ENCODE peak calls at places on chromosomes 4 and X, in ten cellular contexts. One of them, this sample, is unnamed.

GRCh38 chr4:17667653-17668201 is 53.3 kb downstream of the MED28 start:
- DNase-seq in dorsolateral prefrontal cortex: no peak
- DNase-seq in CD4-positive, alpha-beta T cell: no peak
- DNase-seq in breast epithelium: no peak
- DNase-seq in lower leg skin: no peak
- DNase-seq in fibroblast of lung: no peak
- DNase-seq in GM23338: no peak
- DNase-seq in brain microvascular endothelial cell: no peak
- DNase-seq in pancreas: no peak
- DNase-seq in cardiac muscle cell: no peak
- DNase-seq in this sample: no peak

GRCh38 chr4:152342293-152342692 is 193.6 kb downstream of the FBXW7 start:
- DNase-seq in dorsolateral prefrontal cortex: no peak
- DNase-seq in CD4-positive, alpha-beta T cell: no peak
- DNase-seq in breast epithelium: no peak
- DNase-seq in lower leg skin: no peak
- DNase-seq in fibroblast of lung: peak; percentile 47
- DNase-seq in GM23338: no peak
- DNase-seq in brain microvascular endothelial cell: peak; percentile 52
- DNase-seq in pancreas: no peak
- DNase-seq in cardiac muscle cell: no peak
- DNase-seq in this sample: no peak

GRCh38 chrX:13816899-13817298 is at the start of gene GPM6B:
- DNase-seq in dorsolateral prefrontal cortex: peak; percentile 64
- DNase-seq in CD4-positive, alpha-beta T cell: no peak
- DNase-seq in breast epithelium: no peak
- DNase-seq in lower leg skin: no peak
- DNase-seq in fibroblast of lung: no peak
- DNase-seq in GM23338: peak; percentile 21
- DNase-seq in brain microvascular endothelial cell: no peak
- DNase-seq in pancreas: no peak
- DNase-seq in cardiac muscle cell: no peak
- DNase-seq in this sample: no peak

GRCh38 chr4:140085062-140085622 is 68.8 kb downstream of the MAML3 start:
- DNase-seq in dorsolateral prefrontal cortex: no peak
- DNase-seq in CD4-positive, alpha-beta T cell: no peak
- DNase-seq in breast epithelium: no peak
- DNase-seq in lower leg skin: no peak
- DNase-seq in fibroblast of lung: no peak
- DNase-seq in GM23338: no peak
- DNase-seq in brain microvascular endothelial cell: no peak
- DNase-seq in pancreas: no peak
- DNase-seq in cardiac muscle cell: no peak
- DNase-seq in this sample: no peak

GRCh38 chr4:99826016-99826415 is 9.4 kb downstream of the DAPP1 start:
- DNase-seq in dorsolateral prefrontal cortex: no peak
- DNase-seq in CD4-positive, alpha-beta T cell: no peak
- DNase-seq in breast epithelium: no peak
- DNase-seq in lower leg skin: no peak
- DNase-seq in fibroblast of lung: no peak
- DNase-seq in GM23338: no peak
- DNase-seq in brain microvascular endothelial cell: no peak
- DNase-seq in pancreas: no peak
- DNase-seq in cardiac muscle cell: no peak
- DNase-seq in this sample: no peak

GRCh38 chr4:53589511-53589910 is 1.8 kb downstream of the LNX1 start:
- DNase-seq in dorsolateral prefrontal cortex: no peak
- DNase-seq in CD4-positive, alpha-beta T cell: no peak
- DNase-seq in breast epithelium: no peak
- DNase-seq in lower leg skin: no peak
- DNase-seq in fibroblast of lung: no peak
- DNase-seq in GM23338: no peak
- DNase-seq in brain microvascular endothelial cell: no peak
- DNase-seq in pancreas: no peak
- DNase-seq in cardiac muscle cell: peak; percentile 26
- DNase-seq in this sample: no peak

GRCh38 chr4:3223986-3224748 is 24.8 kb upstream of the MSANTD1 start:
- DNase-seq in dorsolateral prefrontal cortex: peak; percentile 20
- DNase-seq in CD4-positive, alpha-beta T cell: no peak
- DNase-seq in breast epithelium: no peak
- DNase-seq in lower leg skin: no peak
- DNase-seq in fibroblast of lung: no peak
- DNase-seq in GM23338: no peak
- DNase-seq in brain microvascular endothelial cell: no peak
- DNase-seq in pancreas: no peak
- DNase-seq in cardiac muscle cell: no peak
- DNase-seq in this sample: no peak

GRCh38 chrX:101348452-101349222 is at the start of gene TIMM8A:
- DNase-seq in dorsolateral prefrontal cortex: peak; percentile 68
- DNase-seq in CD4-positive, alpha-beta T cell: peak; percentile 62
- DNase-seq in breast epithelium: peak; percentile 62
- DNase-seq in lower leg skin: peak; percentile 70
- DNase-seq in fibroblast of lung: peak; percentile 68
- DNase-seq in GM23338: peak; percentile 78
- DNase-seq in brain microvascular endothelial cell: peak; percentile 63
- DNase-seq in pancreas: peak; percentile 73
- DNase-seq in cardiac muscle cell: peak; percentile 75
- DNase-seq in this sample: peak; percentile 95

GRCh38 chr4:183384983-183385382 is 59.5 kb upstream of the CDKN2AIP start:
- DNase-seq in dorsolateral prefrontal cortex: no peak
- DNase-seq in CD4-positive, alpha-beta T cell: no peak
- DNase-seq in breast epithelium: no peak
- DNase-seq in lower leg skin: no peak
- DNase-seq in fibroblast of lung: no peak
- DNase-seq in GM23338: no peak
- DNase-seq in brain microvascular endothelial cell: no peak
- DNase-seq in pancreas: no peak
- DNase-seq in cardiac muscle cell: no peak
- DNase-seq in this sample: no peak

GRCh38 chrX:101265869-101266428 is 25.2 kb downstream of the TAF7L start:
- DNase-seq in dorsolateral prefrontal cortex: no peak
- DNase-seq in CD4-positive, alpha-beta T cell: no peak
- DNase-seq in breast epithelium: no peak
- DNase-seq in lower leg skin: no peak
- DNase-seq in fibroblast of lung: peak; percentile 66
- DNase-seq in GM23338: no peak
- DNase-seq in brain microvascular endothelial cell: peak; percentile 75
- DNase-seq in pancreas: no peak
- DNase-seq in cardiac muscle cell: peak; percentile 34
- DNase-seq in this sample: no peak

GRCh38 chrX:153771261-153771681 is 7.2 kb downstream of the PLXNB3 start:
- DNase-seq in dorsolateral prefrontal cortex: no peak
- DNase-seq in CD4-positive, alpha-beta T cell: no peak
- DNase-seq in breast epithelium: no peak
- DNase-seq in lower leg skin: no peak
- DNase-seq in fibroblast of lung: no peak
- DNase-seq in GM23338: no peak
- DNase-seq in brain microvascular endothelial cell: no peak
- DNase-seq in pancreas: peak; percentile 11
- DNase-seq in cardiac muscle cell: no peak
- DNase-seq in this sample: peak; percentile 48

GRCh38 chr4:165439344-165439743 is 60.5 kb downstream of the CPE start:
- DNase-seq in dorsolateral prefrontal cortex: no peak
- DNase-seq in CD4-positive, alpha-beta T cell: no peak
- DNase-seq in breast epithelium: no peak
- DNase-seq in lower leg skin: no peak
- DNase-seq in fibroblast of lung: peak; percentile 4
- DNase-seq in GM23338: no peak
- DNase-seq in brain microvascular endothelial cell: no peak
- DNase-seq in pancreas: no peak
- DNase-seq in cardiac muscle cell: no peak
- DNase-seq in this sample: no peak

GRCh38 chrX:109783712-109784109 is 50.7 kb upstream of the ACSL4 start:
- DNase-seq in dorsolateral prefrontal cortex: no peak
- DNase-seq in CD4-positive, alpha-beta T cell: no peak
- DNase-seq in breast epithelium: peak; percentile 65
- DNase-seq in lower leg skin: peak; percentile 17
- DNase-seq in fibroblast of lung: no peak
- DNase-seq in GM23338: no peak
- DNase-seq in brain microvascular endothelial cell: no peak
- DNase-seq in pancreas: peak; percentile 17
- DNase-seq in cardiac muscle cell: peak; percentile 44
- DNase-seq in this sample: no peak

GRCh38 chr4:142408003-142408441 is 438.1 kb downstream of the INPP4B start:
- DNase-seq in dorsolateral prefrontal cortex: no peak
- DNase-seq in CD4-positive, alpha-beta T cell: no peak
- DNase-seq in breast epithelium: no peak
- DNase-seq in lower leg skin: no peak
- DNase-seq in fibroblast of lung: peak; percentile 83
- DNase-seq in GM23338: peak; percentile 35
- DNase-seq in brain microvascular endothelial cell: peak; percentile 51
- DNase-seq in pancreas: no peak
- DNase-seq in cardiac muscle cell: peak; percentile 58
- DNase-seq in this sample: no peak

GRCh38 chrX:69085826-69086225 is 79.4 kb downstream of the PJA1 start:
- DNase-seq in dorsolateral prefrontal cortex: no peak
- DNase-seq in CD4-positive, alpha-beta T cell: no peak
- DNase-seq in breast epithelium: no peak
- DNase-seq in lower leg skin: no peak
- DNase-seq in fibroblast of lung: no peak
- DNase-seq in GM23338: no peak
- DNase-seq in brain microvascular endothelial cell: no peak
- DNase-seq in pancreas: no peak
- DNase-seq in cardiac muscle cell: no peak
- DNase-seq in this sample: no peak
- TF ChIP-seq CTCF in dorsolateral prefrontal cortex: no peak
- TF ChIP-seq CTCF in CD4-positive, alpha-beta T cell: no peak
- TF ChIP-seq CTCF in breast epithelium: no peak
- TF ChIP-seq CTCF in lower leg skin: no peak
- TF ChIP-seq CTCF in fibroblast of lung: no peak
- TF ChIP-seq CTCF in GM23338: no peak
- TF ChIP-seq CTCF in brain microvascular endothelial cell: no peak
- TF ChIP-seq CTCF in pancreas: no peak
- TF ChIP-seq CTCF in cardiac muscle cell: no peak
- TF ChIP-seq CTCF in this sample: no peak

GRCh38 chrX:155857561-155857960 is 23.6 kb upstream of the VAMP7 start:
- DNase-seq in dorsolateral prefrontal cortex: no peak
- DNase-seq in CD4-positive, alpha-beta T cell: no peak
- DNase-seq in breast epithelium: no peak
- DNase-seq in lower leg skin: no peak
- DNase-seq in fibroblast of lung: no peak
- DNase-seq in GM23338: peak; percentile 29
- DNase-seq in brain microvascular endothelial cell: no peak
- DNase-seq in pancreas: no peak
- DNase-seq in cardiac muscle cell: peak; percentile 8
- DNase-seq in this sample: no peak
- TF ChIP-seq CTCF in dorsolateral prefrontal cortex: no peak
- TF ChIP-seq CTCF in CD4-positive, alpha-beta T cell: no peak
- TF ChIP-seq CTCF in breast epithelium: no peak
- TF ChIP-seq CTCF in lower leg skin: no peak
- TF ChIP-seq CTCF in fibroblast of lung: peak; percentile 11
- TF ChIP-seq CTCF in GM23338: peak; percentile 55
- TF ChIP-seq CTCF in brain microvascular endothelial cell: peak; percentile 40
- TF ChIP-seq CTCF in pancreas: no peak
- TF ChIP-seq CTCF in cardiac muscle cell: no peak
- TF ChIP-seq CTCF in this sample: no peak

GRCh38 chr4:38166082-38166481 is 205.9 kb downstream of the PTTG2 start:
- DNase-seq in dorsolateral prefrontal cortex: no peak
- DNase-seq in CD4-positive, alpha-beta T cell: no peak
- DNase-seq in breast epithelium: no peak
- DNase-seq in lower leg skin: no peak
- DNase-seq in fibroblast of lung: no peak
- DNase-seq in GM23338: peak; percentile 48
- DNase-seq in brain microvascular endothelial cell: no peak
- DNase-seq in pancreas: no peak
- DNase-seq in cardiac muscle cell: no peak
- DNase-seq in this sample: peak; percentile 64
- TF ChIP-seq CTCF in dorsolateral prefrontal cortex: no peak
- TF ChIP-seq CTCF in CD4-positive, alpha-beta T cell: no peak
- TF ChIP-seq CTCF in breast epithelium: no peak
- TF ChIP-seq CTCF in lower leg skin: no peak
- TF ChIP-seq CTCF in fibroblast of lung: no peak
- TF ChIP-seq CTCF in GM23338: peak; percentile 44
- TF ChIP-seq CTCF in brain microvascular endothelial cell: no peak
- TF ChIP-seq CTCF in pancreas: no peak
- TF ChIP-seq CTCF in cardiac muscle cell: no peak
- TF ChIP-seq CTCF in this sample: no peak

DNA sequence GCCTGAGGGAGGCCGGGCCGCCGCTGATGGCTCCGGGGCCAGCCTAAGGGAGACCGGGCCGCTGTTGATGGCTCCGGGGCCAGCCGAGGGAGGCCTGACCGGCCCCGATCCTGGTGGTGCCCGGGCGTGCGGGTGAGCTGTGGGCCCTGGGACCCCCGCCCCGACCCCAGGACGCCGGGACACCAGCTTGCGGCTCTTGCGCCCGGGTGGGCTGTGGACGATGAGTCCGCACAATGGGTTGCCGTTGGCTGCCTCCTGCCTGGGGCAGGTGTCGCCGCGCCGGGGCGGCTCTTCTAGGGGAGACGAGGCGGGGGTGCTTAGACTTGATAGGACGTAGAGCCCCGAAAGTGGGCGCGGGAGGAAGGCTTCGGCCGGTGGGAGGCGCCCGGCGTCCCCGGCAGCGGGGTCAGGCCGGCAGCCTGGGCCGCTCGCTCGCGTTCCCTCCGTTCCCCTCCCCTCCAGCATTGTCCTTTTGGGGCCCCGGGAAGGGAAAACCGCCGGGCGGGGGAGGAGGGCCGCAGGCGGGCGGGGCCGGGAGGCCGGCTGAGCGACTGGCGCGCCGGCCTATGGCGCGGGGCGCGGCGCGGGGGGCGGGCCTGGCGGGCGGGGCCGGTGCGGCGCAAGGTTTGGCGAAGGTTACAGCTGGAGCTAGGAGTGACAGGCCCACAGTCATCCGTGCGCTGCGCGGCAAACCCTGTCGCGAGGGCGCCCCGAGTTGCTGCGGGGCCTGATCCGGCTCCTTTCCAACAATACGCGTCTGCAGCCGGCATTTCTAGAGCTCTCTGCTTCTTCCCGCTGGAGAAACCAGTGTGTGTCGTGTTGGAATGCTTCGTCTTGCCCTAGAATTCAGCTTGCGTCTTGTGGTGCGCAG is 819 bp downstream of the KIAA0232 start:
- DNase-seq in dorsolateral prefrontal cortex: peak; percentile 90
- DNase-seq in CD4-positive, alpha-beta T cell: peak; percentile 80
- DNase-seq in breast epithelium: peak; percentile 85
- DNase-seq in lower leg skin: peak; percentile 87
- DNase-seq in fibroblast of lung: peak; percentile 76
- DNase-seq in GM23338: peak; percentile 94
- DNase-seq in brain microvascular endothelial cell: peak; percentile 73
- DNase-seq in pancreas: peak; percentile 86
- DNase-seq in cardiac muscle cell: peak; percentile 91
- DNase-seq in this sample: peak; percentile 99
- TF ChIP-seq CTCF in dorsolateral prefrontal cortex: no peak
- TF ChIP-seq CTCF in CD4-positive, alpha-beta T cell: no peak
- TF ChIP-seq CTCF in breast epithelium: no peak
- TF ChIP-seq CTCF in lower leg skin: no peak
- TF ChIP-seq CTCF in fibroblast of lung: peak; percentile 14
- TF ChIP-seq CTCF in GM23338: no peak
- TF ChIP-seq CTCF in brain microvascular endothelial cell: peak; percentile 4
- TF ChIP-seq CTCF in pancreas: no peak
- TF ChIP-seq CTCF in cardiac muscle cell: no peak
- TF ChIP-seq CTCF in this sample: no peak

DNA sequence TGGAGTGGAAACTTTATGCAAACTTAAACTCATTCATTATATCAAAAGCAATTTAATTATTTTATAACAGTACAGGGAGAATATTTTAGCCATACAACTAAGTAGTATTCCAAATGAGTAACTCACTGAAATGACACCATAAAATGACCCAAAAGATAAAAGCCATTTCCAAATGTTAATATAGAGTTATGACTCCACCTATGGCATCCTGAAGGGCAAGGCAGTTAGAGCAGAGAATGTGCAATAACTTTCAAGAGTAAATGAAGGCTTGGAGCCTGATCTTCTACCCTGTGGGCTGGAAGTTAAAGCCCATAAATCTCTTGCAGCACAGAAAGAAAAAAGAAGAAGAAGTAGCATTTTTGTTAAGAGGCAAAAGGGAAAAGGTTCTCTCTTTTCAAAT is 176.2 kb upstream of the SLIT2 start:
- DNase-seq in dorsolateral prefrontal cortex: no peak
- DNase-seq in CD4-positive, alpha-beta T cell: no peak
- DNase-seq in breast epithelium: no peak
- DNase-seq in lower leg skin: no peak
- DNase-seq in fibroblast of lung: no peak
- DNase-seq in GM23338: no peak
- DNase-seq in brain microvascular endothelial cell: no peak
- DNase-seq in pancreas: no peak
- DNase-seq in cardiac muscle cell: peak; percentile 13
- DNase-seq in this sample: no peak
- TF ChIP-seq CTCF in dorsolateral prefrontal cortex: no peak
- TF ChIP-seq CTCF in CD4-positive, alpha-beta T cell: no peak
- TF ChIP-seq CTCF in breast epithelium: no peak
- TF ChIP-seq CTCF in lower leg skin: no peak
- TF ChIP-seq CTCF in fibroblast of lung: no peak
- TF ChIP-seq CTCF in GM23338: no peak
- TF ChIP-seq CTCF in brain microvascular endothelial cell: peak; percentile 6
- TF ChIP-seq CTCF in pancreas: no peak
- TF ChIP-seq CTCF in cardiac muscle cell: peak; percentile 20
- TF ChIP-seq CTCF in this sample: no peak

This sample was measured in upper lobe of left lung.